ENCODE peak calls at places on chromosomes 7 and 10, in ten cellular contexts. F, T, O, H, Q, V, U, N, G and P are unnamed samples. For H3K4me1, the result is how much of the 10 kb centered on the place peaks cover.

GRCh38 chr10:13453896-13454295 is 74.9 kb downstream of the BEND7 start:
- DNase-seq in F (no peak), T (no peak), O (no peak), H (no peak), Q (no peak), V (no peak), U (no peak), N (peak), G (no peak), P (no peak)

GRCh38 chr7:64880322-64881297 is 22.5 kb upstream of the ZNF273 start:
- DNase-seq in F (no peak), T (no peak), O (peak), H (no peak), Q (no peak), V (peak), U (no peak), N (peak), G (no peak), P (no peak)

GRCh38 chr7:137778511-137778910 is 68.3 kb downstream of the DGKI start:
- DNase-seq in F (no peak), T (no peak), O (no peak), H (no peak), Q (no peak), V (no peak), U (no peak), N (no peak), G (no peak), P (no peak)

GRCh38 chr7:77346441-77346840 is 69.7 kb downstream of the GSAP start:
- DNase-seq in F (no peak), T (no peak), O (no peak), H (no peak), Q (no peak), V (no peak), U (no peak), N (no peak), G (no peak), P (no peak)

GRCh38 chr7:4631664-4632171 is 50.4 kb upstream of the FOXK1 start:
- DNase-seq in F (peak), T (peak), O (peak), H (peak), Q (peak), V (peak), U (peak), N (peak), G (peak), P (no peak)

GRCh38 chr10:13346912-13347234 is 1.2 kb downstream of the SEPHS1 start:
- DNase-seq in F (no peak), T (no peak), O (no peak), H (no peak), Q (no peak), V (no peak), U (no peak), N (no peak), G (no peak), P (no peak)

GRCh38 chr7:78769551-78770101 is 683.8 kb downstream of the MAGI2 start:
- DNase-seq in F (no peak), T (no peak), O (no peak), H (no peak), Q (no peak), V (no peak), U (no peak), N (no peak), G (no peak), P (no peak)

GRCh38 chr7:836429-836828 is 4.2 kb downstream of the SUN1 start:
- DNase-seq in F (peak), T (peak), O (peak), H (peak), Q (no peak), V (no peak), U (no peak), N (no peak), G (no peak), P (no peak)

GRCh38 chr7:123958186-123958703 is 33.2 kb downstream of the SPAM1 start:
- DNase-seq in F (no peak), T (no peak), O (no peak), H (no peak), Q (no peak), V (no peak), U (no peak), N (no peak), G (no peak), P (no peak)

GRCh38 chr10:112875474-112876267 is 74.4 kb upstream of the TCF7L2 start:
- DNase-seq in F (peak), T (peak), O (no peak), H (no peak), Q (no peak), V (no peak), U (no peak), N (no peak), G (no peak), P (no peak)

GRCh38 chr7:142248-142955 is 50.0 kb upstream of the FAM20C start:
- DNase-seq in F (no peak), T (peak), O (peak), H (no peak), Q (peak), V (peak), U (peak), N (no peak), G (peak), P (no peak)

GRCh38 chr10:117074621-117075020 is 63.4 kb downstream of the VAX1 start:
- DNase-seq in F (no peak), T (peak), O (no peak), H (peak), Q (no peak), V (no peak), U (no peak), N (no peak), G (peak), P (no peak)

GRCh38 chr7:46569117-46569433 is 648.0 kb upstream of the IGFBP3 start:
- DNase-seq in F (no peak), T (no peak), O (no peak), H (no peak), Q (no peak), V (no peak), U (no peak), N (no peak), G (no peak), P (no peak)

GRCh38 chr7:28298870-28299484 is 113.3 kb upstream of the CREB5 start:
- DNase-seq in F (peak), T (no peak), O (no peak), H (peak), Q (peak), V (no peak), U (peak), N (peak), G (peak), P (no peak)

GRCh38 chr10:22086730-22087364 is 83.3 kb upstream of the DNAJC1 start:
- DNase-seq in F (peak), T (peak), O (peak), H (peak), Q (peak), V (peak), U (peak), N (no peak), G (peak), P (no peak)

GRCh38 chr7:13829231-13829630 is 160.2 kb downstream of the ETV1 start:
- DNase-seq in F (peak), T (no peak), O (no peak), H (no peak), Q (no peak), V (no peak), U (no peak), N (no peak), G (no peak), P (no peak)

GRCh38 chr7:7125993-7126392 is 56.4 kb upstream of the C1GALT1 start:
- DNase-seq in F (no peak), T (no peak), O (no peak), H (no peak), Q (no peak), V (no peak), U (no peak), N (no peak), G (no peak), P (no peak)

GRCh38 chr7:68203246-68203645 is 1206.6 kb downstream of the TYW1 start:
- DNase-seq in F (no peak), T (no peak), O (no peak), H (no peak), Q (no peak), V (no peak), U (no peak), N (no peak), G (no peak), P (no peak)

GRCh38 chr10:4061441-4061951 is 276.5 kb upstream of the KLF6 start:
- DNase-seq in F (no peak), T (peak), O (peak), H (no peak), Q (no peak), V (peak), U (peak), N (no peak), G (peak), P (no peak)

GRCh38 chr10:130924138-130924819 is 387.2 kb downstream of the TCERG1L start:
- DNase-seq in F (no peak), T (no peak), O (no peak), H (no peak), Q (peak), V (no peak), U (no peak), N (peak), G (no peak), P (no peak)

GRCh38 chr10:75403144-75404022 is 1.8 kb upstream of the ZNF503 start:
- DNase-seq in F (no peak), T (peak), O (peak), H (no peak), Q (peak), V (peak), U (peak), N (peak), G (peak), P (no peak)
- TF ChIP-seq POLR2A in F (no peak), T (no peak), O (no peak), H (peak), Q (peak), V (no peak), U (no peak), N (no peak), G (no peak), P (no peak)

GRCh38 chr7:150372271-150373048 is 3.8 kb downstream of the REPIN1 start:
- DNase-seq in F (no peak), T (peak), O (peak), H (no peak), Q (no peak), V (no peak), U (no peak), N (no peak), G (no peak), P (no peak)
- H3K4me1 ChIP-seq in F (under half), T (under half), O (under half), H (under half), Q (under half), V (half or more), U (under half), N (under half), G (under half), P (under half)

GRCh38 chr7:140058517-140058916 is 4.2 kb downstream of the PARP12 start:
- DNase-seq in F (no peak), T (no peak), O (no peak), H (no peak), Q (no peak), V (no peak), U (no peak), N (no peak), G (no peak), P (no peak)

GRCh38 chr7:140061607-140061930 is 1.2 kb downstream of the PARP12 start:
- DNase-seq in F (no peak), T (no peak), O (no peak), H (no peak), Q (no peak), V (no peak), U (no peak), N (no peak), G (no peak), P (no peak)

GRCh38 chr7:140060243-140060630 is 2.5 kb downstream of the PARP12 start:
- DNase-seq in F (no peak), T (no peak), O (no peak), H (no peak), Q (no peak), V (no peak), U (no peak), N (no peak), G (no peak), P (no peak)

GRCh38 chr7:140060788-140061606 is 1.8 kb downstream of the PARP12 start:
- DNase-seq in F (peak), T (peak), O (peak), H (no peak), Q (no peak), V (no peak), U (peak), N (peak), G (no peak), P (no peak)

DNA sequence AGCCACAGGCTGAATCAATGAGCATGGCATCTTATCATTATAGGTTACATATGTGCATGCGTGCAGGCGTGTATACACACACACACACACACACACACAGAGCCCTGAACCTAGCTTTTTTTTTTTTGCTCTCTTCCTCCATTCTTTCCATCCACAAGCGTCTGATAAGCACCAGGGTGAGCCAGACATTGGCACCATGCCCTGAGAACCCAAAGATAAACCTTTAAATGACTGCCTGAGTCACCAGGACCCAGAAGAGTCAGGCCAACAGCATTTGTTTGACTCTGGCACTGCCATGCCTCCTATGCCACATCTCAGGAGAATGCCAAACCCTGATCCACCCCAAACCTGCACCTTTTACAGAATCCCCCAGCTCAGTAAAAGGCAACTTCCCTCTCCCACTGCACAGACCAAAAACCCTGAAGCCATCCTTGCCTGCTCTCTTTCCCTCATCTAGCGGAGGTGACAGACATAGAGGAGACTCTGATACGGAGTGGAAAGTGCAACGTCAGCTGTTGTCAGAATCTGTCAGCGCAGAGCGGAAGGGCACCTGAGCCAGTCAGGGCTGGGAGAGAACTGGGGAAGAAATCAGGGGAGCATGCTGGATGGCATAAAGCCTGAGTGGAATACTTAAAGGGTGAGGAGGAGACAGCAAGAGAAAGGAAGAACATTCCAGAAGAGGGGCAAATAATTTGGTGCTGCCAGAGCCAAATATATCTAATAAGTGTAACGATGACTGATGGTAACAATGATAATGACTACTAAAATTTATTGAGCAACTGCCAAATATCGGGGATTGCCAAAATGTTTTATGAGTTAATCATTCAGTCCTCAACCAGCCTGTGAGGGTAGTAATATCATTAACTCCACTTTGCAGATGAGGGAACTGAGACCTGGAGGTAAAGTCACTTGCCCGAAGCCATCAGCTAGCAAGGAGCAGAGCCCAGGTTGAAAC is 3.2 kb downstream of the PARP12 start:
- DNase-seq in F (peak), T (peak), O (no peak), H (peak), Q (peak), V (no peak), U (peak), N (peak), G (peak), P (no peak)
- TF ChIP-seq POLR2A in F (no peak), T (no peak), O (no peak), H (no peak), Q (no peak), V (no peak), U (no peak), N (no peak), G (no peak), P (no peak)

GRCh38 chr10:44313706-44314307 is 71.1 kb downstream of the CXCL12 start:
- DNase-seq in F (no peak), T (no peak), O (no peak), H (no peak), Q (no peak), V (no peak), U (no peak), N (no peak), G (no peak), P (no peak)

GRCh38 chr10:44314802-44315460 is 70.0 kb downstream of the CXCL12 start:
- DNase-seq in F (no peak), T (no peak), O (no peak), H (no peak), Q (no peak), V (no peak), U (no peak), N (no peak), G (no peak), P (no peak)

GRCh38 chr10:44317856-44318255 is 67.0 kb downstream of the CXCL12 start:
- DNase-seq in F (no peak), T (no peak), O (no peak), H (no peak), Q (no peak), V (no peak), U (no peak), N (no peak), G (no peak), P (no peak)

GRCh38 chr10:44316187-44316921 is 68.5 kb downstream of the CXCL12 start:
- DNase-seq in F (no peak), T (no peak), O (no peak), H (peak), Q (no peak), V (no peak), U (no peak), N (peak), G (no peak), P (no peak)

GRCh38 chr10:44316922-44317215 is 68.0 kb downstream of the CXCL12 start:
- DNase-seq in F (no peak), T (no peak), O (no peak), H (no peak), Q (no peak), V (no peak), U (no peak), N (no peak), G (no peak), P (no peak)
- H3K4me1 ChIP-seq in F (under half), T (under half), O (under half), H (under half), Q (under half), V (under half), U (under half), N (under half), G (under half), P (under half)

DNA sequence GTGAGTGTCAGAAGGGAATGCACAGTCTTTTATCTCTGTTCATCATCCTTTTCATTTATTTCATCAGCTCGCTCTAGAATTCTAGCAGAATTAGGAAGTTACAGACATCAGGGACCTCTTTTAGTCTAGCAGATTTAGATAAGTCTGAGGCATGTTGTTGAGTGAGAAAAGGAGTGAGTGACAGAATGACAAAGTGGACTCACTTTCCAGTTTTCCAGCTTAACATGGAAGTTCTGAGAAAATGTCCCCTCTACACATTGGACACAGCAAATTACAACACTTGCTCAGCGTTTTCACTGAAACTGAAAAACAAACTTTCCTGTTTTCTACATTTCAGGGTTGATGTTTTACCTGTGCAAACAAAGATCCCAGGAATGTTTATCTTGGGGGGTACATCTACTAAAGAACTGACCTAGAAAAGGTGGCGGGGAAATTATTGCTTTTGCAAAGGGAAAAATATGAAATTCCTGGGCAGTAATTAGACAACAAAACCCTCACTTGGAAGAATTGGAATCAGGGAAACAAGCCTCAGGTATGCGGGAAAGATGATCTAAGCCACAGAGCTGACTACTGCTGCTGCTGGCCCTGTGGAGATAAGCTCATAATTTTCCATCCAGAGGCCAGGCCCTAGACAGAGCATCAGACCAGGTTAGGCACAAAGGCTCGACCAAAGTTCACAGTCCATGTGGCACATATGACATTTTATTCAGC is 14.6 kb upstream of the CYP3A5 start:
- DNase-seq in F (no peak), T (no peak), O (no peak), H (no peak), Q (no peak), V (no peak), U (no peak), N (no peak), G (no peak), P (no peak)
- TF ChIP-seq POLR2A in F (no peak), T (no peak), O (no peak), H (no peak), Q (no peak), V (no peak), U (no peak), N (no peak), G (no peak), P (no peak)

GRCh38 chr10:89250814-89251416 is 660 bp downstream of the LIPA start:
- DNase-seq in F (no peak), T (no peak), O (no peak), H (no peak), Q (no peak), V (no peak), U (no peak), N (no peak), G (no peak), P (no peak)

GRCh38 chr10:89252225-89252585 is 630 bp upstream of the LIPA start:
- DNase-seq in F (no peak), T (no peak), O (no peak), H (no peak), Q (no peak), V (no peak), U (no peak), N (no peak), G (no peak), P (no peak)

GRCh38 chr10:89256338-89256737 is 4.8 kb upstream of the LIPA start:
- DNase-seq in F (no peak), T (no peak), O (no peak), H (no peak), Q (no peak), V (no peak), U (no peak), N (no peak), G (no peak), P (no peak)

GRCh38 chr10:89249066-89249465 is 2.5 kb downstream of the LIPA start:
- DNase-seq in F (no peak), T (no peak), O (no peak), H (no peak), Q (no peak), V (no peak), U (no peak), N (no peak), G (no peak), P (no peak)

DNA sequence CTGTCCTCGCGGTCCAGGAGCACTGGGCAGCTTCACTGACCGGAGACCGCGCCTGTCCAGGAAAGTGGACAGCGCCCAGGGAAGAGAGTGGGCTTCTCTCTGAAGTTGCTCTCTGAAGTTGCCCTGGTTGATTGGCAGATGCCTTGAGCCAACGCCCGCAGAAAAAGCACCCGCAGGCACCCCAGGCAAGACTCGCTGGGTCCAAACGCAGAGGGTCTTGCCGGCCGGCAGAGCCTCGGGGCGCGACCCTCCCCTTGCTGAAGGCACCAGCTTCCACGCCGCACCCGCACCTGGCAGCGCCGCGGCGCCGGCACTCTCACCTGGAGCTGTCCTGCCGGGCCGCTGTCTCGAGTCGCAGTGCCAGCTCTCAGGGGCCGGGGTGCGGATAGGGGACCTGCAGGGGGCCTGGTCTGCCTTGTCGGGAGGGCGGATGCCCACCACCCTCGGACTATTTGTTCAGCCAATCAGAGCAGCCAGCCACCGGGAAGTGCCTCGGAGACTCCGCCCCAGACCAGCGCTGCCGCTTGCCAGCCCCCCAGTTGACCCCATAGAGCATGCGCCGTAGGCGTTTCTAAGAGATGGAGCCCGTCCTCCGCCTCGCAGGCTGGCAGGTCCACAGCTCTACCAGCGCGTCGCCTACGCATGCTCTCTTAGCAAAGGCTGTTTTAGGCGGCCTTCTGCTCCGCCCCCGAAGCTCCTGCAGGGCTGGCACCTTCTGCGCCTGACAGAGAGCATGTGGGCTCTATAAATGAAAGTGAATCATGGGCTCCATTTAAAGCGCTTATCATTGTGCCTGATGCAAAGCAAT is at the start of gene LIPA:
- DNase-seq in F (peak), T (peak), O (peak), H (peak), Q (peak), V (peak), U (peak), N (peak), G (peak), P (peak)
- H3K4me1 ChIP-seq in F (under half), T (under half), O (under half), H (under half), Q (under half), V (under half), U (under half), N (under half), G (under half), P (under half)

GRCh38 chr10:35640951-35641429 is 1.1 kb downstream of the FZD8 start:
- DNase-seq in F (peak), T (peak), O (peak), H (peak), Q (peak), V (peak), U (peak), N (peak), G (peak), P (no peak)
- TF ChIP-seq POLR2A in F (no peak), T (peak), O (no peak), H (no peak), Q (peak), V (no peak), U (no peak), N (no peak), G (no peak), P (no peak)